ENCODE peak calls at places on chromosomes 16 and 17, in four cellular contexts. N is pancreas, X is Karpas-422, S is A673. A is an unnamed sample. For H3K4me1 and H3K27me3, the result is how much of the 10 kb centered on the place peaks cover.

GRCh38 chr17:31574458-31574857 is 183.0 kb downstream of the RAB11FIP4 start:
- DNase-seq in X (no peak), S (no peak), N (no peak), A (no peak)

GRCh38 chr17:28725660-28726395 is at the start of gene TLCD1:
- DNase-seq in X (peak), N (peak), S (peak), A (peak)

GRCh38 chr17:19248923-19249574 is 11.9 kb downstream of the EPN2 start:
- DNase-seq in S (no peak), N (no peak), X (no peak), A (no peak)

GRCh38 chr17:78110363-78111011 is 18.1 kb downstream of the TMC6 start:
- DNase-seq in X (no peak), S (no peak), N (no peak), A (no peak)

GRCh38 chr17:67606471-67606870 is 111.3 kb upstream of the NOL11 start:
- DNase-seq in X (no peak), S (peak), N (peak), A (no peak)

GRCh38 chr16:15427648-15428239 is 6.6 kb upstream of the BMERB1 start:
- DNase-seq in X (peak), N (peak), S (peak), A (peak)

GRCh38 chr16:86520317-86521210 is 10.2 kb downstream of the FOXF1 start:
- DNase-seq in N (no peak), S (no peak), X (no peak), A (no peak)

GRCh38 chr16:71426880-71427615 is 14.8 kb downstream of the TLE7 start:
- DNase-seq in X (no peak), S (no peak), N (no peak), A (no peak)

GRCh38 chr17:62998665-62999393 is 32.8 kb downstream of the TANC2 start:
- DNase-seq in N (no peak), X (no peak), S (no peak), A (no peak)

GRCh38 chr17:53142890-53143289 is 679.8 kb upstream of the KIF2B start:
- DNase-seq in S (peak), X (no peak), N (no peak), A (no peak)

GRCh38 chr17:72632026-72632684 is 460.3 kb downstream of the SLC39A11 start:
- DNase-seq in N (no peak), S (no peak), X (no peak), A (no peak)

GRCh38 chr17:40538019-40538935 is 27.0 kb downstream of the CCR7 start:
- DNase-seq in X (no peak), N (peak), S (no peak), A (no peak)
- H3K4me1 ChIP-seq in X (under half), N (under half), S (under half), A (half or more)

GRCh38 chr17:4220655-4221054 is 43.1 kb downstream of the ANKFY1 start:
- DNase-seq in N (no peak), S (peak), X (no peak), A (no peak)
- H3K27ac ChIP-seq in N (no peak), S (peak), X (no peak), A (no peak)

GRCh38 chr17:46795379-46795952 is 23.0 kb downstream of the WNT3 start:
- DNase-seq in X (no peak), N (peak), S (peak), A (no peak)
- H3K27me3 ChIP-seq in X (under half), N (under half), S (under half), A (under half)

GRCh38 chr16:8941718-8942344 is 21.9 kb downstream of the USP7 start:
- DNase-seq in S (no peak), N (no peak), X (no peak), A (no peak)
- H3K4me1 ChIP-seq in S (under half), N (under half), X (half or more), A (half or more)

GRCh38 chr17:80753946-80754345 is 209.3 kb downstream of the RPTOR start:
- DNase-seq in N (no peak), X (no peak), S (no peak), A (no peak)
- H3K27ac ChIP-seq in N (no peak), X (no peak), S (no peak), A (no peak)

DNA sequence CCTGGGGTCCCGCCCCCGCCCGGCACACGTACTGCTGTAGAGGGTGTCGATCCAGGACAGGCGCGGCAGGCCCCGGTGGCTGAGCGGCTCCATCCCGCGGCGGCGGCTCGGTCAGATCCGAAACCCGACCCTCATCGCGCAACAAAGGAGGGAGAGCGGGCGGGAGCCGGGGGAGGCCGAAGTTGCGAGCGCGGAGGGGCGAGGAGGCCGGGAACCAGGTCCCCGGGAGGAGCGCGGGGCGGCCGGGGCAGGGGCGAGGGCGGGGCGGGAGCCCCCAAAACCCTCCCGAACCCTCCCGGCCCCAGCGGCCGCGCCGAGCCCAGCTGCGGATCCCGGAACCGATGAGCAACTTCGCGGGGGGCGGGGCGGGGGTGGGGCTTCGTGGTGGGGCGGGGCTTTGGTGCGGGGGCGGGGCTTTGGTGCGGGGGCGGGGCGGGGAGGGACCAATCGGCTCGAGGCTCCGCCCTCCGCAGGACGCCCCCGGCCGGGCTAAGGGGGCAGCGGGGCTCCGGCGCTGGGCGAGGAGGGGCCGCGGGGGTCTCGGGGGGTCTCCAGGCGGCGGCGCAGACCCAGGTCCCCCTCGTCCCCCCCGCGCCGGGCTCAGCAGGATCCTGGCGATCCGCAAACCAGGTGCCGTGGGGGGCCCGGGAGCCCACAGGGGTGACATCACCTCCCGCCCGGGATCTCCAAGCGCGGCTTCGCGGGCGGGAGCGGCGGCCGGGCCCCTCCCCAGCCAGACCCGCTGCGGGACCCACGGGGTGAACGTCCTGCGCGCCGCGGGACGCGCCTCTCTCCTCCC is at the start of gene ABR:
- DNase-seq in S (peak), N (peak), X (peak), A (no peak)
- H3K27me3 ChIP-seq in S (under half), N (under half), X (under half), A (under half)

GRCh38 chr17:41522301-41523224 is 3.9 kb upstream of the KRT15 start:
- DNase-seq in N (no peak), S (no peak), X (no peak), A (no peak)
- H3K4me1 ChIP-seq in N (under half), S (under half), X (under half), A (under half)

A was measured in CD4-positive, CD25-positive, alpha-beta regulatory T cell.